ENCODE peak calls at places on chromosomes 7 and 10, in five cellular contexts. One of them, this sample, is unnamed.

GRCh38 chr10:43684198-43684559 is 35.5 kb upstream of the ZNF32 start:
- DNase-seq in A549: no peak
- DNase-seq in breast epithelium: no peak
- DNase-seq in small intestine: no peak
- DNase-seq in HAP-1: no peak
- DNase-seq in this sample: no peak

GRCh38 chr7:91151916-91152315 is 112.3 kb upstream of the FZD1 start:
- DNase-seq in A549: no peak
- DNase-seq in breast epithelium: no peak
- DNase-seq in small intestine: no peak
- DNase-seq in HAP-1: no peak
- DNase-seq in this sample: no peak

GRCh38 chr7:112649560-112649959 is 140.6 kb downstream of the TMEM168 start:
- DNase-seq in A549: no peak
- DNase-seq in breast epithelium: no peak
- DNase-seq in small intestine: no peak
- DNase-seq in HAP-1: no peak
- DNase-seq in this sample: no peak

GRCh38 chr7:11623093-11623678 is 208.8 kb downstream of the THSD7A start:
- DNase-seq in A549: peak; percentile 8
- DNase-seq in breast epithelium: no peak
- DNase-seq in small intestine: no peak
- DNase-seq in HAP-1: no peak
- DNase-seq in this sample: no peak

GRCh38 chr7:22128528-22128920 is 182.8 kb upstream of the CDCA7L start:
- DNase-seq in A549: no peak
- DNase-seq in breast epithelium: no peak
- DNase-seq in small intestine: no peak
- DNase-seq in HAP-1: no peak
- DNase-seq in this sample: no peak

GRCh38 chr7:131188367-131189339 is 139.0 kb upstream of the MKLN1 start:
- DNase-seq in A549: peak; percentile 79
- DNase-seq in breast epithelium: no peak
- DNase-seq in small intestine: peak; percentile 59
- DNase-seq in HAP-1: no peak
- DNase-seq in this sample: no peak

GRCh38 chr10:88023676-88024075 is 160.3 kb downstream of the PTEN start:
- DNase-seq in A549: no peak
- DNase-seq in breast epithelium: no peak
- DNase-seq in small intestine: no peak
- DNase-seq in HAP-1: no peak
- DNase-seq in this sample: no peak

GRCh38 chr10:29105516-29106215 is 183.2 kb upstream of the LYZL1 start:
- DNase-seq in A549: peak; percentile 52
- DNase-seq in breast epithelium: no peak
- DNase-seq in small intestine: no peak
- DNase-seq in HAP-1: no peak
- DNase-seq in this sample: no peak

GRCh38 chr10:103077491-103078308 is 115.4 kb downstream of the NT5C2 start:
- DNase-seq in A549: no peak
- DNase-seq in breast epithelium: no peak
- DNase-seq in small intestine: no peak
- DNase-seq in HAP-1: no peak
- DNase-seq in this sample: no peak

GRCh38 chr7:132500727-132501410 is 75.4 kb downstream of the PLXNA4 start:
- DNase-seq in A549: no peak
- DNase-seq in breast epithelium: no peak
- DNase-seq in small intestine: peak; percentile 48
- DNase-seq in HAP-1: no peak
- DNase-seq in this sample: no peak

GRCh38 chr10:663844-664243 is 25.6 kb downstream of the DIP2C start:
- DNase-seq in A549: no peak
- DNase-seq in breast epithelium: no peak
- DNase-seq in small intestine: no peak
- DNase-seq in HAP-1: no peak
- DNase-seq in this sample: no peak

GRCh38 chr7:154767194-154767593 is 235.7 kb downstream of the PAXIP1 start:
- DNase-seq in A549: no peak
- DNase-seq in breast epithelium: no peak
- DNase-seq in small intestine: no peak
- DNase-seq in HAP-1: no peak
- DNase-seq in this sample: no peak

GRCh38 chr10:36759111-36759805 is 366.1 kb upstream of the ANKRD30A start:
- DNase-seq in A549: peak; percentile 5
- DNase-seq in breast epithelium: no peak
- DNase-seq in small intestine: no peak
- DNase-seq in HAP-1: no peak
- DNase-seq in this sample: no peak

GRCh38 chr10:49394933-49395740 is 752 bp downstream of the DRGX start:
- DNase-seq in A549: no peak
- DNase-seq in breast epithelium: no peak
- DNase-seq in small intestine: no peak
- DNase-seq in HAP-1: no peak
- DNase-seq in this sample: no peak

GRCh38 chr7:28808786-28809533 is 149.2 kb downstream of the TRIL start:
- DNase-seq in A549: no peak
- DNase-seq in breast epithelium: no peak
- DNase-seq in small intestine: no peak
- DNase-seq in HAP-1: no peak
- DNase-seq in this sample: peak; percentile 5

GRCh38 chr10:113309791-113310190 is 243.1 kb upstream of the HABP2 start:
- DNase-seq in A549: no peak
- DNase-seq in breast epithelium: no peak
- DNase-seq in small intestine: no peak
- DNase-seq in HAP-1: peak; percentile 95
- DNase-seq in this sample: no peak

GRCh38 chr10:43259248-43259980 is 7.5 kb downstream of the RASGEF1A start:
- DNase-seq in A549: no peak
- DNase-seq in breast epithelium: no peak
- DNase-seq in small intestine: no peak
- DNase-seq in HAP-1: no peak
- DNase-seq in this sample: no peak

GRCh38 chr10:133047526-133047925 is 40.2 kb upstream of the ADGRA1 start:
- DNase-seq in A549: no peak
- DNase-seq in breast epithelium: no peak
- DNase-seq in small intestine: no peak
- DNase-seq in HAP-1: no peak
- DNase-seq in this sample: no peak

GRCh38 chr7:137577184-137577583 is 233.7 kb upstream of the PTN start:
- DNase-seq in A549: no peak
- DNase-seq in breast epithelium: no peak
- DNase-seq in small intestine: no peak
- DNase-seq in HAP-1: no peak
- DNase-seq in this sample: no peak

GRCh38 chr10:1612910-1613309 is 124.4 kb downstream of the ADARB2 start:
- DNase-seq in A549: no peak
- DNase-seq in breast epithelium: no peak
- DNase-seq in small intestine: peak; percentile 2
- DNase-seq in HAP-1: no peak
- DNase-seq in this sample: no peak

GRCh38 chr10:121578965-121579364 is 19.3 kb downstream of the FGFR2 start:
- DNase-seq in A549: no peak
- DNase-seq in breast epithelium: no peak
- DNase-seq in small intestine: no peak
- DNase-seq in HAP-1: no peak
- DNase-seq in this sample: no peak

GRCh38 chr7:100374601-100375000 is 1.3 kb downstream of the PILRA start:
- DNase-seq in A549: no peak
- DNase-seq in breast epithelium: no peak
- DNase-seq in small intestine: no peak
- DNase-seq in HAP-1: no peak
- DNase-seq in this sample: no peak

GRCh38 chr10:132172091-132173066 is 14.4 kb upstream of the DPYSL4 start:
- DNase-seq in A549: no peak
- DNase-seq in breast epithelium: no peak
- DNase-seq in small intestine: no peak
- DNase-seq in HAP-1: no peak
- DNase-seq in this sample: no peak

GRCh38 chr7:86846494-86847190 is 202.9 kb downstream of the GRM3 start:
- DNase-seq in A549: no peak
- DNase-seq in breast epithelium: no peak
- DNase-seq in small intestine: peak; percentile 16
- DNase-seq in HAP-1: no peak
- DNase-seq in this sample: no peak

GRCh38 chr10:89337493-89337892 is 9.7 kb downstream of the IFIT3 start:
- DNase-seq in A549: no peak
- DNase-seq in breast epithelium: no peak
- DNase-seq in small intestine: peak; percentile 55
- DNase-seq in HAP-1: no peak
- DNase-seq in this sample: no peak

GRCh38 chr7:49295136-49295535 is 370.8 kb downstream of the CDC14C start:
- DNase-seq in A549: no peak
- DNase-seq in breast epithelium: no peak
- DNase-seq in small intestine: no peak
- DNase-seq in HAP-1: no peak
- DNase-seq in this sample: no peak

DNA sequence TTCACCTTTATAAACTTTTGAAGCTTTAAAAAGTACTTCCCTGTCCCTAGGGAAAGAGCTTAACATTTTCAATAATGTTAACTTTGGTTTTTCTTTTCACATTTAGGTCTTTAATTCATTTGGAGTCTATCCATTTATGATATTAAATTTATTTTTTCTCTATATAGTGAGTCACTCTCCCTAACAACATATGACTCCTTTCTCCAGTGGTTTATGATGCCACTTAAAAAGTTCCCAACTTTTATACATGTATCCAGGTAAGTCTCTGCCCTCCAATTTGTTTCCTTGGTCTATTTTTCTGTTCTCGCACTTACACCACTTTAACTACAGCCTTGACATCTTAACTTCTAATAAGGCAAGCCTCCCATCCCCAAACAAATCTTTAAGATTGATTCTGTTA is 3.5 kb downstream of the CACUL1 start:
- DNase-seq in A549: no peak
- DNase-seq in breast epithelium: no peak
- DNase-seq in small intestine: no peak
- DNase-seq in HAP-1: no peak
- DNase-seq in this sample: no peak
- H3K4me1 ChIP-seq in A549: peaks cover 19% of the 10 kb centered on the region
- H3K4me1 ChIP-seq in breast epithelium: no peaks in the 10 kb centered on the region
- H3K4me1 ChIP-seq in small intestine: peaks cover 2% of the 10 kb centered on the region
- H3K4me1 ChIP-seq in HAP-1: peaks cover 12% of the 10 kb centered on the region
- H3K4me1 ChIP-seq in this sample: peaks cover 2% of the 10 kb centered on the region

DNA sequence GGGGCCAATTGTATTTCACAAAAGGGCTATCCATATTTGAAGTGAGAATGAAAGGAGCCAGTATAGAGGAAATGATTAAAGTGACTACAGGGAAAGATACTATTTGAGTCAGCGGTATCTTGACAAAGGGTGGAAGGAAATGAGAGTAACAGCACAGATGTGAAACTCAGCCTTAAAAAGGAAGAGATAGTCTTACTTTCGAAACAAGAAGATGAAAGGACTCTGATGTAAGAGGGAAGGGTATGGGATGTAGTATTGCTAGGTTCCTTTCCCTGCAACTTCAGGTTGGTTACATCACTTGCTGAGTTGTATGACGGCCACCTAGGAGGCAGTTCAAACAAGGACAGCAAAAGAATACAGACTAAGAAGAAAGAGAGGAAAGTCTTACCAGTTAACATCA is 13.7 kb downstream of the CISD1 start:
- DNase-seq in A549: no peak
- DNase-seq in breast epithelium: no peak
- DNase-seq in small intestine: no peak
- DNase-seq in HAP-1: no peak
- DNase-seq in this sample: no peak
- H3K4me1 ChIP-seq in A549: peaks cover 24% of the 10 kb centered on the region
- H3K4me1 ChIP-seq in breast epithelium: no peaks in the 10 kb centered on the region
- H3K4me1 ChIP-seq in small intestine: no peaks in the 10 kb centered on the region
- H3K4me1 ChIP-seq in HAP-1: no peaks in the 10 kb centered on the region
- H3K4me1 ChIP-seq in this sample: no peaks in the 10 kb centered on the region

GRCh38 chr7:151684408-151685175 is 164.9 kb upstream of the RHEB start:
- DNase-seq in A549: no peak
- DNase-seq in breast epithelium: no peak
- DNase-seq in small intestine: no peak
- DNase-seq in HAP-1: no peak
- DNase-seq in this sample: no peak

GRCh38 chr7:151687523-151688235 is 168.0 kb upstream of the RHEB start:
- DNase-seq in A549: peak; percentile 99
- DNase-seq in breast epithelium: peak; percentile 79
- DNase-seq in small intestine: peak; percentile 86
- DNase-seq in HAP-1: no peak
- DNase-seq in this sample: peak; percentile 78

GRCh38 chr7:151686016-151686766 is 166.5 kb upstream of the RHEB start:
- DNase-seq in A549: no peak
- DNase-seq in breast epithelium: no peak
- DNase-seq in small intestine: peak; percentile 59
- DNase-seq in HAP-1: no peak
- DNase-seq in this sample: no peak

GRCh38 chr7:151688236-151688780 is 168.6 kb upstream of the RHEB start:
- DNase-seq in A549: no peak
- DNase-seq in breast epithelium: no peak
- DNase-seq in small intestine: no peak
- DNase-seq in HAP-1: no peak
- DNase-seq in this sample: no peak

DNA sequence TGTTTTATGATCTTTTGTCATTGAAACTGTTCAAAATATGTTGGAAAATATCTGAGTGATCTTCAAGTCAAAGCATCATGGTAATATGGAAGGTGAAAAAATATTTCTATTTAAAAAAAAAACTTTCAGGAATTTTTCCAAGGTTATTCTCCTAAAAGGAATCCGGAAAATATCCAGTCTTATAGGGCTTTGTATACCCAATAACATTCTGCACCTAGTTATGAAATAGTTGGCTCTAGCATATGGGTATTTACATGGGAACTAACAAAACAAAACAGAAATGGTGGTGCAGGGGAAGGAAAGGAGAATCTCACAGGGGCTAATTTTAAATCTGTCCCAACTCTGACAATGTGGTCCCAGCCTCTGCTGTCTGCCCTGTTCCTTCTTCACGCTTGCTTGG is 167.1 kb upstream of the RHEB start:
- DNase-seq in A549: no peak
- DNase-seq in breast epithelium: no peak
- DNase-seq in small intestine: no peak
- DNase-seq in HAP-1: no peak
- DNase-seq in this sample: no peak
- H3K4me1 ChIP-seq in A549: peaks cover 51% of the 10 kb centered on the region
- H3K4me1 ChIP-seq in breast epithelium: no peaks in the 10 kb centered on the region
- H3K4me1 ChIP-seq in small intestine: peaks cover 7% of the 10 kb centered on the region
- H3K4me1 ChIP-seq in HAP-1: no peaks in the 10 kb centered on the region
- H3K4me1 ChIP-seq in this sample: peaks cover 4% of the 10 kb centered on the region

GRCh38 chr7:155804431-155804831 is 7.8 kb downstream of the SHH start:
- DNase-seq in A549: no peak
- DNase-seq in breast epithelium: no peak
- DNase-seq in small intestine: no peak
- DNase-seq in HAP-1: no peak
- DNase-seq in this sample: no peak

GRCh38 chr7:155804897-155805825 is 7.1 kb downstream of the SHH start:
- DNase-seq in A549: peak; percentile 91
- DNase-seq in breast epithelium: no peak
- DNase-seq in small intestine: no peak
- DNase-seq in HAP-1: peak; percentile 65
- DNase-seq in this sample: no peak

GRCh38 chr7:155807013-155807804 is 5.1 kb downstream of the SHH start:
- DNase-seq in A549: no peak
- DNase-seq in breast epithelium: no peak
- DNase-seq in small intestine: no peak
- DNase-seq in HAP-1: no peak
- DNase-seq in this sample: no peak

GRCh38 chr7:155806096-155806871 is 6.0 kb downstream of the SHH start:
- DNase-seq in A549: no peak
- DNase-seq in breast epithelium: no peak
- DNase-seq in small intestine: no peak
- DNase-seq in HAP-1: no peak
- DNase-seq in this sample: no peak

GRCh38 chr7:155805826-155806095 is 6.5 kb downstream of the SHH start:
- DNase-seq in A549: no peak
- DNase-seq in breast epithelium: no peak
- DNase-seq in small intestine: no peak
- DNase-seq in HAP-1: no peak
- DNase-seq in this sample: no peak
- H3K4me1 ChIP-seq in A549: peaks cover 38% of the 10 kb centered on the region
- H3K4me1 ChIP-seq in breast epithelium: peaks cover 33% of the 10 kb centered on the region
- H3K4me1 ChIP-seq in small intestine: no peaks in the 10 kb centered on the region
- H3K4me1 ChIP-seq in HAP-1: peaks cover 8% of the 10 kb centered on the region
- H3K4me1 ChIP-seq in this sample: peaks cover 4% of the 10 kb centered on the region

This sample was measured in iPS DF 6.9.